ENCODE peak calls at places on chromosomes 12 and 14, in nine cellular contexts. L, K, F, W, U, T, G, R and Q are unnamed samples.

GRCh38 chr14:100581228-100582145 is 5.7 kb downstream of the BEGAIN start:
- DNase-seq in R (no peak), K (no peak), U (no peak), L (no peak), T (no peak), W (no peak), G (no peak), F (no peak), Q (peak; percentile 3)

GRCh38 chr14:22296722-22297121 is 292.3 kb downstream of the DAD1 start:
- DNase-seq in K (peak; percentile 89), R (no peak), G (no peak), F (no peak), W (no peak), U (no peak), T (peak; percentile 27), L (no peak), Q (no peak)

GRCh38 chr12:103495783-103496456 is at the start of gene C12orf42:
- DNase-seq in F (peak; percentile 55), K (peak; percentile 76), U (no peak), G (peak; percentile 5), T (peak; percentile 39), L (peak; percentile 54), R (peak; percentile 30), W (peak; percentile 12), Q (no peak)

GRCh38 chr12:22286569-22286968 is 47.9 kb downstream of the ST8SIA1 start:
- DNase-seq in U (no peak), R (no peak), L (no peak), W (no peak), F (no peak), K (no peak), T (no peak), G (no peak), Q (no peak)

GRCh38 chr12:93146278-93146939 is 217.3 kb upstream of the EEA1 start:
- DNase-seq in K (peak; percentile 35), F (no peak), R (peak; percentile 21), U (no peak), L (no peak), G (peak; percentile 65), T (no peak), W (no peak), Q (no peak)

GRCh38 chr14:64541261-64541970 is 875 bp downstream of the HSPA2 start:
- DNase-seq in F (no peak), R (no peak), L (peak; percentile 29), G (peak; percentile 29), T (no peak), U (no peak), K (no peak), W (no peak), Q (peak; percentile 11)

GRCh38 chr14:99207456-99207855 is 64.5 kb downstream of the BCL11B start:
- DNase-seq in R (no peak), L (no peak), T (no peak), F (peak; percentile 33), G (no peak), W (no peak), U (no peak), K (no peak), Q (no peak)

GRCh38 chr12:59158066-59158465 is 237.8 kb upstream of the LRIG3 start:
- DNase-seq in U (no peak), R (no peak), L (no peak), G (no peak), F (no peak), T (no peak), W (no peak), K (no peak), Q (no peak)

GRCh38 chr14:89383171-89383845 is 33.7 kb downstream of the FOXN3 start:
- DNase-seq in U (no peak), W (no peak), K (no peak), T (no peak), L (no peak), F (no peak), G (no peak), R (no peak), Q (no peak)

GRCh38 chr12:79016181-79016580 is 151.6 kb downstream of the SYT1 start:
- DNase-seq in K (no peak), W (no peak), G (peak; percentile 68), F (no peak), L (no peak), T (peak; percentile 49), R (no peak), U (no peak), Q (no peak)

GRCh38 chr12:105623337-105623736 is 292.8 kb downstream of the C12orf75 start:
- DNase-seq in L (no peak), F (no peak), R (no peak), U (no peak), K (no peak), W (no peak), G (no peak), T (no peak), Q (no peak)

GRCh38 chr12:71857657-71858056 is 18.1 kb downstream of the TBC1D15 start:
- DNase-seq in R (no peak), U (no peak), F (no peak), L (no peak), G (no peak), W (no peak), K (no peak), T (no peak), Q (no peak)

GRCh38 chr12:104510145-104510872 is 53.6 kb downstream of the CHST11 start:
- DNase-seq in U (no peak), G (peak; percentile 11), L (no peak), W (no peak), R (no peak), F (no peak), K (no peak), T (no peak), Q (no peak)

GRCh38 chr12:62684586-62685295 is 218.1 kb downstream of the MON2 start:
- DNase-seq in K (no peak), F (no peak), T (no peak), W (no peak), L (peak; percentile 69), R (peak; percentile 88), G (no peak), U (no peak), Q (peak; percentile 69)

GRCh38 chr14:90426663-90427062 is 29.8 kb downstream of the CALM1 start:
- DNase-seq in G (peak; percentile 69), R (no peak), L (peak; percentile 47), U (no peak), W (no peak), K (no peak), F (peak; percentile 61), T (no peak), Q (peak; percentile 51)
- H3K4me1 ChIP-seq in G (peaks cover 21% of the 10 kb centered on the region), R (peaks cover 14% of the 10 kb centered on the region), L (no peaks in the 10 kb centered on the region), U (no peaks in the 10 kb centered on the region), W (no peaks in the 10 kb centered on the region), K (no peaks in the 10 kb centered on the region), F (no peaks in the 10 kb centered on the region), T (no peaks in the 10 kb centered on the region), Q (peaks cover 22% of the 10 kb centered on the region)

GRCh38 chr12:76696186-76696585 is 67.7 kb upstream of the ZDHHC17 start:
- DNase-seq in K (no peak), W (no peak), T (no peak), F (no peak), R (no peak), U (no peak), L (no peak), G (no peak), Q (no peak)

GRCh38 chr12:76698316-76698715 is 65.6 kb upstream of the ZDHHC17 start:
- DNase-seq in F (no peak), K (peak; percentile 16), L (no peak), T (no peak), U (no peak), W (no peak), R (no peak), G (no peak), Q (no peak)

GRCh38 chr12:76694369-76694768 is 69.5 kb upstream of the ZDHHC17 start:
- DNase-seq in G (no peak), K (no peak), W (no peak), T (no peak), L (no peak), F (no peak), U (no peak), R (no peak), Q (no peak)

GRCh38 chr12:76697849-76698248 is 66.1 kb upstream of the ZDHHC17 start:
- DNase-seq in G (no peak), U (no peak), L (no peak), R (no peak), T (no peak), W (no peak), K (no peak), F (no peak), Q (no peak)

GRCh38 chr12:76698966-76699365 is 64.9 kb upstream of the ZDHHC17 start:
- DNase-seq in G (no peak), L (no peak), R (no peak), F (no peak), K (no peak), T (no peak), U (no peak), W (no peak), Q (no peak)
- TF ChIP-seq CTCF in G (no peak), L (no peak), R (no peak), F (no peak), K (no peak), T (no peak), U (no peak), W (no peak), Q (no peak)

GRCh38 chr12:66693901-66694513 is 15.1 kb upstream of the GRIP1 start:
- DNase-seq in U (no peak), F (peak; percentile 77), R (peak; percentile 78), T (peak; percentile 88), W (peak; percentile 52), K (peak; percentile 89), G (peak; percentile 69), L (peak; percentile 44), Q (no peak)

GRCh38 chr12:66692170-66692569 is 13.3 kb upstream of the GRIP1 start:
- DNase-seq in U (no peak), T (no peak), L (no peak), K (no peak), G (no peak), W (no peak), R (no peak), F (no peak), Q (no peak)

GRCh38 chr12:66695130-66695529 is 16.3 kb upstream of the GRIP1 start:
- DNase-seq in K (no peak), U (no peak), F (no peak), T (peak; percentile 86), L (no peak), R (no peak), W (no peak), G (no peak), Q (no peak)

GRCh38 chr12:66694666-66695065 is 15.8 kb upstream of the GRIP1 start:
- DNase-seq in T (no peak), K (no peak), L (no peak), W (no peak), F (no peak), G (no peak), U (no peak), R (no peak), Q (no peak)

DNA sequence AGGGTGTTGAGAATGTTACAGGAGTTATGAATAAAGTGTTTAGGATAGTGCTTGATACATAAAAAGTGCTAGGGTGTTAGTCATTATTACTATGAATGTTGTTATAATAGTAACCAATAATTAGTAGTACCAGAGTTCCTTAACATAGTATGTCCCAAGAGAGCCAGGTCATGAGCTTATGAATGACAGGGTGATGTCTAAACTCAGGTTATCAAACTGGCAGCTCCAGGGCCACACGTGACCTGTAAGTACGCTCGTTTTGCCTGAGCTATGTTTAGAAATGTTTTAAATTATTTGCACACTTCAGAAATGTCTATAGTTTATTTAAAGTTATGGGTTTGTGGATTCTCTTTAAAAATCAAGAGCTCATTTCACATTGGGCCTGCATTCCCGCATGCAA is 14.1 kb upstream of the GRIP1 start:
- DNase-seq in L (no peak), G (no peak), F (no peak), U (no peak), K (no peak), R (no peak), W (no peak), T (no peak), Q (no peak)
- H3K27ac ChIP-seq in L (no peak overlapping the region), G (no peak overlapping the region), F (peak overlapping the region; percentile 37), U (no peak overlapping the region), K (no peak overlapping the region), R (no peak overlapping the region), W (no peak overlapping the region), T (no peak overlapping the region), Q (no peak overlapping the region)

GRCh38 chr14:105062048-105062433 is 3.2 kb downstream of the GPR132 start:
- DNase-seq in L (no peak), F (no peak), G (no peak), K (no peak), U (no peak), W (no peak), R (no peak), T (no peak), Q (no peak)
- H3K4me1 ChIP-seq in L (no peaks in the 10 kb centered on the region), F (peaks cover 18% of the 10 kb centered on the region), G (peaks cover 20% of the 10 kb centered on the region), K (peaks cover 15% of the 10 kb centered on the region), U (peaks cover 80% of the 10 kb centered on the region), W (peaks cover 19% of the 10 kb centered on the region), R (peaks cover 36% of the 10 kb centered on the region), T (peaks cover 18% of the 10 kb centered on the region), Q (peaks cover 52% of the 10 kb centered on the region)